ENCODE peak calls at places on chromosomes 6 and 20, in six cellular contexts. X is right atrium auricular region, Z is ovary, G is IMR-90, W is tibial artery, N is psoas muscle. H is an unnamed sample.
A peak's percentile ranks its signal among the peaks of the same experiment; 100 is the strongest.

GRCh38 chr6:132259070-132259469 is 142.2 kb downstream of the MOXD1 start:
- DNase-seq in G (peak; percentile 58), W (no peak), N (no peak), X (no peak), Z (no peak), H (no peak)

GRCh38 chr20:44501448-44501847 is 20.4 kb downstream of the SERINC3 start:
- DNase-seq in W (no peak), X (no peak), G (peak; percentile 91), Z (no peak), N (no peak), H (no peak)

GRCh38 chr20:53191957-53192356 is 219.8 kb downstream of the TSHZ2 start:
- DNase-seq in X (no peak), Z (no peak), W (no peak), G (no peak), N (no peak), H (no peak)

GRCh38 chr6:23396934-23397333 is 729.1 kb upstream of the NRSN1 start:
- DNase-seq in Z (no peak), W (no peak), N (no peak), X (no peak), G (no peak), H (no peak)

GRCh38 chr6:100116409-100117194 is 122.6 kb upstream of the MCHR2 start:
- DNase-seq in Z (no peak), X (no peak), W (no peak), G (peak; percentile 76), N (no peak), H (peak; percentile 60)

GRCh38 chr6:141403827-141404226 is 728.9 kb upstream of the GJE1 start:
- DNase-seq in N (no peak), X (no peak), G (no peak), Z (no peak), W (no peak), H (no peak)

GRCh38 chr6:46410330-46410953 is 80.8 kb downstream of the RCAN2 start:
- DNase-seq in G (peak; percentile 42), X (no peak), Z (no peak), N (no peak), W (peak; percentile 22), H (no peak)

GRCh38 chr6:52376763-52377162 is 14.8 kb downstream of the PAQR8 start:
- DNase-seq in N (no peak), X (no peak), Z (no peak), W (no peak), G (no peak), H (no peak)

GRCh38 chr6:158797331-158798202 is 21.6 kb downstream of the EZR start:
- DNase-seq in G (peak; percentile 76), X (no peak), N (no peak), W (no peak), Z (no peak), H (no peak)

GRCh38 chr6:39228992-39229767 is at the start of gene KCNK5:
- DNase-seq in G (peak; percentile 2), Z (peak; percentile 88), X (peak; percentile 62), N (peak; percentile 80), W (peak; percentile 70), H (no peak)

GRCh38 chr6:27238010-27238983 is 9.2 kb upstream of the PRSS16 start:
- DNase-seq in X (no peak), Z (no peak), N (no peak), G (no peak), W (no peak), H (no peak)

GRCh38 chr20:3068986-3069900 is 2.2 kb upstream of the OXT start:
- DNase-seq in G (peak; percentile 36), X (no peak), Z (no peak), W (no peak), N (no peak), H (no peak)

GRCh38 chr6:42709871-42710270 is 12.5 kb downstream of the PRPH2 start:
- DNase-seq in X (no peak), G (no peak), W (no peak), N (no peak), Z (no peak), H (no peak)

GRCh38 chr6:132065556-132065955 is 114.4 kb upstream of the CCN2 start:
- DNase-seq in Z (no peak), W (no peak), G (peak; percentile 69), N (no peak), X (no peak), H (no peak)

GRCh38 chr6:39084506-39084905 is 30.5 kb downstream of the SAYSD1 start:
- DNase-seq in N (no peak), X (no peak), Z (no peak), W (no peak), G (no peak), H (no peak)

GRCh38 chr6:18207949-18208348 is 52.7 kb downstream of the KDM1B start:
- DNase-seq in N (no peak), W (no peak), Z (no peak), X (no peak), G (no peak), H (no peak)

GRCh38 chr6:114824409-114824808 is 481.6 kb upstream of the HS3ST5 start:
- DNase-seq in G (no peak), W (no peak), X (no peak), Z (no peak), N (no peak), H (no peak)

GRCh38 chr6:13331516-13332348 is 3.4 kb upstream of the TBC1D7 start:
- DNase-seq in G (peak; percentile 29), W (no peak), X (no peak), N (no peak), Z (no peak), H (no peak)

GRCh38 chr20:50663095-50663821 is 28.1 kb downstream of the RIPOR3 start:
- DNase-seq in G (no peak), W (no peak), X (no peak), N (no peak), Z (no peak), H (no peak)

GRCh38 chr6:53591873-53592272 is 47.0 kb upstream of the GCLC start:
- DNase-seq in N (no peak), Z (no peak), W (no peak), G (peak; percentile 34), X (no peak), H (no peak)

GRCh38 chr20:32018269-32019155 is 8.3 kb downstream of the CCM2L start:
- DNase-seq in N (no peak), Z (peak; percentile 56), G (no peak), W (no peak), X (no peak), H (peak; percentile 39)

GRCh38 chr6:53869964-53870363 is 75.2 kb downstream of the LRRC1 start:
- DNase-seq in W (no peak), Z (no peak), G (no peak), N (no peak), X (no peak), H (no peak)

GRCh38 chr20:19211252-19211651 is 1.2 kb upstream of the SLC24A3 start:
- DNase-seq in X (no peak), W (no peak), Z (peak; percentile 52), G (no peak), N (no peak), H (no peak)

GRCh38 chr20:17856024-17856564 is 112.5 kb downstream of the SNX5 start:
- DNase-seq in G (peak; percentile 28), N (no peak), Z (peak; percentile 88), W (peak; percentile 21), X (no peak), H (no peak)

GRCh38 chr20:38298768-38299288 is 5.1 kb upstream of the BPI start:
- DNase-seq in Z (peak; percentile 92), X (peak; percentile 95), G (peak; percentile 48), W (peak; percentile 92), N (peak; percentile 95), H (no peak)

GRCh38 chr6:164303092-164304007 is 888.8 kb downstream of the QKI start:
- DNase-seq in Z (no peak), W (peak; percentile 32), G (no peak), N (peak; percentile 68), X (peak; percentile 82), H (no peak)

GRCh38 chr6:28977351-28978136 is 27.6 kb downstream of the ZNF311 start:
- DNase-seq in W (no peak), Z (no peak), X (no peak), N (peak; percentile 60), G (peak; percentile 50), H (peak; percentile 6)

GRCh38 chr6:28978137-28978491 is 27.0 kb downstream of the ZNF311 start:
- DNase-seq in N (no peak), W (no peak), G (no peak), Z (no peak), X (no peak), H (no peak)

GRCh38 chr6:28978959-28979561 is 26.1 kb downstream of the ZNF311 start:
- DNase-seq in Z (no peak), N (no peak), G (no peak), X (no peak), W (no peak), H (no peak)

GRCh38 chr6:28974505-28974904 is 30.6 kb downstream of the ZNF311 start:
- DNase-seq in X (no peak), N (no peak), Z (no peak), W (no peak), G (no peak), H (no peak)

GRCh38 chr6:28976677-28977076 is 28.4 kb downstream of the ZNF311 start:
- DNase-seq in X (no peak), G (no peak), N (no peak), W (no peak), Z (no peak), H (no peak)
- H3K4me3 ChIP-seq in X (no peak overlapping the region), G (no peak overlapping the region), N (peak overlapping the region; percentile 39), W (no peak overlapping the region), Z (no peak overlapping the region), H (no peak overlapping the region)

GRCh38 chr20:64256282-64256947 is 867 bp downstream of the PCMTD2 start:
- DNase-seq in W (no peak), Z (no peak), G (peak; percentile 10), X (peak; percentile 30), N (no peak), H (no peak)
- H3K27ac ChIP-seq in W (peak overlapping the region; percentile 92), Z (peak overlapping the region; percentile 23), G (peak overlapping the region; percentile 81), X (peak overlapping the region; percentile 95), N (peak overlapping the region; percentile 91), H (no peak overlapping the region)

GRCh38 chr6:25051083-25051482 is 115.3 kb upstream of the RIPOR2 start:
- DNase-seq in X (no peak), G (no peak), N (no peak), Z (no peak), W (no peak), H (no peak)
- H3K4me3 ChIP-seq in X (no peak overlapping the region), G (no peak overlapping the region), N (no peak overlapping the region), Z (no peak overlapping the region), W (no peak overlapping the region), H (no peak overlapping the region)

GRCh38 chr6:16217156-16217721 is 21.1 kb upstream of the GMPR start:
- DNase-seq in N (no peak), G (no peak), Z (no peak), W (no peak), X (peak; percentile 57), H (no peak)
- H3K27ac ChIP-seq in N (no peak overlapping the region), G (no peak overlapping the region), Z (no peak overlapping the region), W (no peak overlapping the region), X (no peak overlapping the region), H (no peak overlapping the region)

DNA sequence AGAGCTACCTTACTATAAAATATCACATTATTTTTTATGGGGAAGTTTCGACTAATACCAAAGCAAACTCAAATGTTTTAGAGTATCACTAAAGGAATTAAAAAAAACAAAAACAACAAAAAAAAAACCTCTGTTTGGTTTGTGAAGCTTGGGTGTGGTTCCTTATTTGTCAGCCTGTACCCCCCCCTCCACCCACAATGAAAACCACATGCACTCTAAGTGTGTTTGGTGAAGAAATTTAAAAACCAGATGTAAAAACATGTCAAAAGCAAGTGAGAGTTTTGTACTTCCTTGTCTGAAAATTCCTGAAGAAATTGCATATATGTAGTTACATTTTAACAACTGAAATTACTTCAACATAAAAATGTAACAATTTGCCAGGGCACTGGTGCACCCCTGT is 3.1 kb downstream of the STK38 start:
- DNase-seq in N (no peak), X (no peak), W (no peak), Z (no peak), G (no peak), H (peak; percentile 48)
- H3K4me3 ChIP-seq in N (no peak overlapping the region), X (no peak overlapping the region), W (no peak overlapping the region), Z (no peak overlapping the region), G (no peak overlapping the region), H (no peak overlapping the region)